ENCODE peak calls at places on chromosomes 2 and 18, in ten cellular contexts. G, C, Y, Q, Z, L, W, A, O and N are unnamed samples.
A peak's percentile ranks its signal among the peaks of the same experiment; 100 is the strongest.

GRCh38 chr2:157427003-157427921 is 16.6 kb downstream of the CYTIP start:
- DNase-seq in G (no peak), C (no peak), Y (no peak), Q (no peak), Z (no peak), L (no peak), W (no peak), A (no peak), O (no peak), N (no peak)

GRCh38 chr2:64797881-64798590 is 144.3 kb upstream of the SERTAD2 start:
- DNase-seq in G (no peak), C (no peak), Y (no peak), Q (no peak), Z (no peak), L (no peak), W (no peak), A (no peak), O (peak; percentile 61), N (peak; percentile 60)

GRCh38 chr2:159111346-159111922 is 143.0 kb downstream of the TANC1 start:
- DNase-seq in G (no peak), C (no peak), Y (no peak), Q (no peak), Z (no peak), L (no peak), W (no peak), A (no peak), O (no peak), N (no peak)

GRCh38 chr2:227817940-227818568 is 4.4 kb downstream of the CCL20 start:
- DNase-seq in G (peak; percentile 99), C (no peak), Y (peak; percentile 91), Q (peak; percentile 99), Z (peak; percentile 99), L (no peak), W (peak; percentile 12), A (peak; percentile 100), O (peak; percentile 100), N (peak; percentile 100)

GRCh38 chr2:241895732-241896641 is 26.5 kb downstream of the RTP5 start:
- DNase-seq in G (no peak), C (no peak), Y (peak; percentile 64), Q (no peak), Z (no peak), L (no peak), W (no peak), A (no peak), O (no peak), N (peak; percentile 58)

GRCh38 chr2:73979021-73979420 is 5.7 kb upstream of the TET3 start:
- DNase-seq in G (no peak), C (no peak), Y (no peak), Q (no peak), Z (no peak), L (no peak), W (peak; percentile 83), A (no peak), O (no peak), N (no peak)

GRCh38 chr2:108330971-108331370 is 42.3 kb downstream of the SULT1C2 start:
- DNase-seq in G (no peak), C (no peak), Y (no peak), Q (no peak), Z (no peak), L (no peak), W (no peak), A (no peak), O (no peak), N (no peak)

GRCh38 chr2:22355816-22356433 is 1029.1 kb upstream of the KLHL29 start:
- DNase-seq in G (peak; percentile 12), C (peak; percentile 41), Y (no peak), Q (no peak), Z (peak; percentile 13), L (peak; percentile 42), W (peak; percentile 57), A (no peak), O (no peak), N (peak; percentile 15)

GRCh38 chr18:40917096-40917495 is 1037.9 kb upstream of the PIK3C3 start:
- DNase-seq in G (no peak), C (no peak), Y (no peak), Q (no peak), Z (no peak), L (no peak), W (no peak), A (no peak), O (no peak), N (peak; percentile 84)

GRCh38 chr18:70672581-70672980 is 383.7 kb downstream of the SOCS6 start:
- DNase-seq in G (no peak), C (no peak), Y (no peak), Q (no peak), Z (no peak), L (peak; percentile 64), W (peak; percentile 16), A (no peak), O (no peak), N (no peak)

GRCh38 chr2:101124684-101125366 is 26.4 kb downstream of the TBC1D8 start:
- DNase-seq in G (peak; percentile 87), C (no peak), Y (peak; percentile 70), Q (peak; percentile 93), Z (peak; percentile 98), L (no peak), W (no peak), A (peak; percentile 63), O (peak; percentile 72), N (peak; percentile 94)

GRCh38 chr2:44655401-44655864 is 286.1 kb upstream of the SIX3 start:
- DNase-seq in G (no peak), C (no peak), Y (no peak), Q (no peak), Z (no peak), L (no peak), W (no peak), A (no peak), O (no peak), N (no peak)

GRCh38 chr18:44742741-44743311 is 62.1 kb downstream of the SETBP1 start:
- DNase-seq in G (no peak), C (no peak), Y (no peak), Q (no peak), Z (no peak), L (no peak), W (no peak), A (no peak), O (peak; percentile 35), N (no peak)

GRCh38 chr18:13375302-13376255 is 157.0 kb downstream of the LDLRAD4 start:
- DNase-seq in G (peak; percentile 25), C (no peak), Y (no peak), Q (peak; percentile 48), Z (peak; percentile 5), L (no peak), W (peak; percentile 45), A (peak; percentile 79), O (peak; percentile 75), N (peak; percentile 56)

GRCh38 chr2:3222636-3223035 is 155.0 kb downstream of the EIPR1 start:
- DNase-seq in G (peak; percentile 8), C (no peak), Y (no peak), Q (no peak), Z (no peak), L (no peak), W (no peak), A (no peak), O (no peak), N (no peak)

GRCh38 chr2:238856713-238857567 is 9.1 kb downstream of the TWIST2 start:
- DNase-seq in G (no peak), C (no peak), Y (no peak), Q (no peak), Z (no peak), L (no peak), W (no peak), A (no peak), O (no peak), N (no peak)

GRCh38 chr2:238854246-238854645 is 6.4 kb downstream of the TWIST2 start:
- DNase-seq in G (no peak), C (no peak), Y (no peak), Q (no peak), Z (no peak), L (no peak), W (no peak), A (no peak), O (no peak), N (no peak)

GRCh38 chr2:238855299-238855698 is 7.4 kb downstream of the TWIST2 start:
- DNase-seq in G (no peak), C (no peak), Y (no peak), Q (no peak), Z (no peak), L (no peak), W (no peak), A (no peak), O (no peak), N (no peak)

GRCh38 chr2:238854699-238855111 is 6.8 kb downstream of the TWIST2 start:
- DNase-seq in G (no peak), C (no peak), Y (no peak), Q (no peak), Z (no peak), L (no peak), W (no peak), A (no peak), O (no peak), N (no peak)

GRCh38 chr2:238855891-238856580 is 8.2 kb downstream of the TWIST2 start:
- DNase-seq in G (no peak), C (no peak), Y (no peak), Q (no peak), Z (no peak), L (no peak), W (no peak), A (no peak), O (no peak), N (no peak)
- H3K4me3 ChIP-seq in G (no peak overlapping the region), C (no peak overlapping the region), Y (no peak overlapping the region), Q (no peak overlapping the region), Z (no peak overlapping the region), L (no peak overlapping the region), W (no peak overlapping the region), A (no peak overlapping the region), O (no peak overlapping the region), N (no peak overlapping the region)

GRCh38 chr2:171718720-171719119 is 31.5 kb downstream of the DYNC1I2 start:
- DNase-seq in G (no peak), C (no peak), Y (no peak), Q (no peak), Z (no peak), L (peak; percentile 78), W (no peak), A (no peak), O (no peak), N (no peak)
- H3K36me3 ChIP-seq in G (peaks cover 8% of the 10 kb centered on the region), C (no peaks in the 10 kb centered on the region), Y (peaks cover 61% of the 10 kb centered on the region), Q (no peaks in the 10 kb centered on the region), Z (peaks cover 11% of the 10 kb centered on the region), L (no peaks in the 10 kb centered on the region), W (peaks cover 8% of the 10 kb centered on the region), A (peaks cover 11% of the 10 kb centered on the region), O (peaks cover 1% of the 10 kb centered on the region), N (peaks cover 3% of the 10 kb centered on the region)

GRCh38 chr2:174777334-174777733 is 13.1 kb upstream of the CHRNA1 start:
- DNase-seq in G (no peak), C (no peak), Y (no peak), Q (no peak), Z (no peak), L (no peak), W (no peak), A (no peak), O (no peak), N (no peak)
- H3K4me3 ChIP-seq in G (no peak overlapping the region), C (no peak overlapping the region), Y (no peak overlapping the region), Q (no peak overlapping the region), Z (no peak overlapping the region), L (no peak overlapping the region), W (no peak overlapping the region), A (no peak overlapping the region), O (no peak overlapping the region), N (no peak overlapping the region)

DNA sequence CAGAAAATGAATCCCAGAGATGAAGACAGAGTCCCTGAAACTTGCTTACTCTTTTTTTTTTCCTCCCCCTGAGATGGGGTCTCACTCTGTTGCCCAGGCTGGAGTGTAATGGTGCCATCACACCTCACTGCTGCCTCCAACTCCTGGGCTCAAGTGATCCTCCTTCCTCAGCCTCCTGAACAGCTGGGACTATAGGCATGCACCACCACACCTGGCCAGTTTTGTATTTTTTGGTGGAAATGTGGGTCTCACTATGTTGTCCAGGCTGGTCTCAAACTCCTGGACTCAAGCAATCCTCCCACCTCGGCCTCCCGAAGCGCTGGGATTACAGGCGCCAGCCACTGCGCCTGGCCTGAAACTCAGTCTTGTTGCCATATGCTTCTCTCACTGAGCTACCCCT is 27.8 kb downstream of the IGFBP2 start:
- DNase-seq in G (no peak), C (no peak), Y (no peak), Q (no peak), Z (no peak), L (no peak), W (no peak), A (no peak), O (no peak), N (no peak)
- H3K36me3 ChIP-seq in G (no peaks in the 10 kb centered on the region), C (peaks cover 15% of the 10 kb centered on the region), Y (no peaks in the 10 kb centered on the region), Q (peaks cover 6% of the 10 kb centered on the region), Z (no peaks in the 10 kb centered on the region), L (no peaks in the 10 kb centered on the region), W (peaks cover 97% of the 10 kb centered on the region), A (peaks cover 30% of the 10 kb centered on the region), O (no peaks in the 10 kb centered on the region), N (peaks cover 3% of the 10 kb centered on the region)